ENCODE peak calls at places on chromosomes 7 and 10, in six cellular contexts. I is HepG2, O is fibroblast of lung, E is mammary epithelial cell, J is neuronal stem cell, N is K562. K is an unnamed sample.

GRCh38 chr7:157575181-157575580 is 238.4 kb downstream of the DNAJB6 start:
- DNase-seq in I (no peak), O (no peak), E (no peak), J (no peak), N (no peak), K (no peak)

GRCh38 chr7:49255061-49255460 is 330.7 kb downstream of the CDC14C start:
- DNase-seq in I (no peak), O (peak), E (peak), J (no peak), N (no peak), K (peak)

GRCh38 chr7:134298902-134299683 is 17.6 kb downstream of the SLC35B4 start:
- DNase-seq in I (no peak), O (peak), E (no peak), J (no peak), N (no peak), K (peak)

GRCh38 chr7:126483972-126484371 is 768.8 kb downstream of the GRM8 start:
- DNase-seq in I (no peak), O (no peak), E (no peak), J (no peak), N (no peak), K (no peak)

GRCh38 chr7:90262438-90262837 is 17.5 kb downstream of the CFAP69 start:
- DNase-seq in I (no peak), O (peak), E (peak), J (no peak), N (peak), K (no peak)

GRCh38 chr7:3120513-3120912 is 76.8 kb upstream of the CARD11 start:
- DNase-seq in I (no peak), O (no peak), E (no peak), J (no peak), N (peak), K (no peak)

GRCh38 chr10:17210361-17210760 is 8.9 kb upstream of the TRDMT1 start:
- DNase-seq in I (no peak), O (peak), E (no peak), J (no peak), N (no peak), K (no peak)

GRCh38 chr10:86163522-86164215 is 202.9 kb downstream of the GRID1 start:
- DNase-seq in I (peak), O (no peak), E (no peak), J (no peak), N (no peak), K (no peak)

GRCh38 chr10:71323407-71323806 is 4.3 kb downstream of the SLC29A3 start:
- DNase-seq in I (peak), O (peak), E (no peak), J (no peak), N (peak), K (no peak)

GRCh38 chr10:17026686-17027485 is 102.7 kb downstream of the CUBN start:
- DNase-seq in I (no peak), O (peak), E (peak), J (no peak), N (no peak), K (no peak)

GRCh38 chr7:66296001-66296521 is 90.9 kb downstream of the TPST1 start:
- DNase-seq in I (no peak), O (peak), E (no peak), J (no peak), N (no peak), K (peak)

GRCh38 chr7:40969641-40970040 is 733.2 kb downstream of the INHBA start:
- DNase-seq in I (no peak), O (no peak), E (no peak), J (no peak), N (no peak), K (no peak)

GRCh38 chr10:123583639-123584418 is 82.3 kb upstream of the GPR26 start:
- DNase-seq in I (peak), O (peak), E (peak), J (peak), N (peak), K (peak)

GRCh38 chr10:95392711-95393164 is 101.9 kb upstream of the PDLIM1 start:
- DNase-seq in I (no peak), O (no peak), E (no peak), J (no peak), N (no peak), K (no peak)

GRCh38 chr7:45993621-45994020 is 72.5 kb upstream of the IGFBP3 start:
- DNase-seq in I (no peak), O (no peak), E (peak), J (no peak), N (no peak), K (no peak)

GRCh38 chr7:66679633-66679980 is 50.9 kb downstream of the KCTD7 start:
- DNase-seq in I (no peak), O (no peak), E (no peak), J (no peak), N (no peak), K (no peak)

GRCh38 chr10:29471483-29471859 is 163.3 kb downstream of the SVIL start:
- DNase-seq in I (no peak), O (peak), E (peak), J (no peak), N (no peak), K (peak)

GRCh38 chr7:22127835-22128527 is 182.3 kb upstream of the CDCA7L start:
- DNase-seq in I (no peak), O (no peak), E (no peak), J (no peak), N (no peak), K (no peak)

GRCh38 chr7:79293655-79294142 is 159.8 kb downstream of the MAGI2 start:
- DNase-seq in I (peak), O (peak), E (peak), J (no peak), N (no peak), K (peak)

GRCh38 chr10:131786756-131787605 is 113.8 kb upstream of the PPP2R2D start:
- DNase-seq in I (no peak), O (peak), E (peak), J (peak), N (peak), K (peak)

GRCh38 chr7:138004046-138004445 is 2.2 kb upstream of the CREB3L2 start:
- DNase-seq in I (no peak), O (no peak), E (no peak), J (no peak), N (no peak), K (no peak)

GRCh38 chr10:50937230-50937907 is 51.9 kb upstream of the A1CF start:
- DNase-seq in I (peak), O (peak), E (peak), J (no peak), N (peak), K (peak)

GRCh38 chr7:1939434-1940401 is 269.6 kb downstream of the ELFN1 start:
- DNase-seq in I (no peak), O (no peak), E (peak), J (no peak), N (no peak), K (no peak)

GRCh38 chr10:35336921-35337741 is 822 bp downstream of the CCNY start:
- DNase-seq in I (peak), O (peak), E (peak), J (peak), N (no peak), K (peak)

GRCh38 chr10:95278061-95278988 is 12.5 kb downstream of the PDLIM1 start:
- DNase-seq in I (peak), O (peak), E (no peak), J (no peak), N (no peak), K (peak)

GRCh38 chr7:155829796-155830470 is 17.7 kb upstream of the SHH start:
- DNase-seq in I (no peak), O (no peak), E (no peak), J (no peak), N (no peak), K (no peak)

DNA sequence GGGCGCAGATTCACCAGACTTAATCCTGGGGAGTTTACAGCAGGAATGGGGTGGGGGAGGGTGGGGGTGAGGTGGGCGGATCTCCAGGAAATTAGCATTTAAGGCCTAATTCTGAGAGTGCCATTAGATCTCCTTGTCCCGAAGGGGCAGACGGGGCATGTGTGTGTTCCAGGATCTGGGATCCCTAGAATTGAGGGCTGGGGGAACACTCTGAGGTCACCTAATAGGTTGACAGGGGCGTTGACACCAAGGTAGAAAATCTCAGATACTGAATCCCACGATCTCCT is 9.4 kb upstream of the EPHB4 start:
- DNase-seq in I (no peak), O (no peak), E (no peak), J (no peak), N (peak), K (no peak)
- H2AFZ ChIP-seq in I (no peak), O (peak), E (peak), J (peak), N (peak), K (peak)

GRCh38 chr7:93055543-93056107 is 62.2 kb downstream of the SAMD9 start:
- DNase-seq in I (peak), O (peak), E (peak), J (no peak), N (peak), K (peak)
- H3K4me2 ChIP-seq in I (no peak), O (no peak), E (no peak), J (no peak), N (no peak), K (no peak)

GRCh38 chr10:117502421-117503169 is 40.0 kb upstream of the EMX2 start:
- DNase-seq in I (no peak), O (no peak), E (no peak), J (no peak), N (no peak), K (no peak)
- H3K4me3 ChIP-seq in I (no peak), O (no peak), E (no peak), J (no peak), N (no peak), K (no peak)

DNA sequence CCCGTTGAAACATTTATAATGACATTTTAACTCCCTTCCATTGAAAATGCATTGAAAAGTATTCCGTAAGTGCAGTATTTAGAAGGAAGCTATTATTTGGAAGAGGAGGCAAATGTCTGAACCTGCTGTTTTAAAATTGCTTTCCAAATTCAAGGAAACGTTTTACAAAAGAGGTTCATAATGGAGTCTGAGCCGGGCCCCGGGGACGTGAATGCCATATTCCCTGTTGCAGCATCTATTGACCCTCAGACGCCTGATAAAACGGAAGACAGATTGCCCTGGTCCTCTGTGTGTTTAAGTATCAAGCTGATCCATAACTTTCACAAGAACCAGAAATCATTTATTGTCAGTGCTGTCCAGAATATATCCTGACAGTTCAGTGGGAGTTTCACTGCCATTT is 435.8 kb upstream of the PFKP start:
- DNase-seq in I (no peak), O (no peak), E (no peak), J (no peak), N (no peak), K (no peak)
- H2AFZ ChIP-seq in I (no peak), O (no peak), E (no peak), J (no peak), N (no peak), K (no peak)

GRCh38 chr7:102289051-102289450 is 2.4 kb downstream of the SH2B2 start:
- DNase-seq in I (no peak), O (no peak), E (no peak), J (no peak), N (no peak), K (no peak)

GRCh38 chr7:102287465-102288146 is 938 bp downstream of the SH2B2 start:
- DNase-seq in I (no peak), O (no peak), E (peak), J (no peak), N (no peak), K (no peak)

GRCh38 chr7:102287082-102287464 is 405 bp downstream of the SH2B2 start:
- DNase-seq in I (no peak), O (no peak), E (no peak), J (peak), N (peak), K (no peak)

GRCh38 chr7:102286237-102287081 is at the start of gene SH2B2:
- DNase-seq in I (peak), O (peak), E (peak), J (peak), N (peak), K (peak)

DNA sequence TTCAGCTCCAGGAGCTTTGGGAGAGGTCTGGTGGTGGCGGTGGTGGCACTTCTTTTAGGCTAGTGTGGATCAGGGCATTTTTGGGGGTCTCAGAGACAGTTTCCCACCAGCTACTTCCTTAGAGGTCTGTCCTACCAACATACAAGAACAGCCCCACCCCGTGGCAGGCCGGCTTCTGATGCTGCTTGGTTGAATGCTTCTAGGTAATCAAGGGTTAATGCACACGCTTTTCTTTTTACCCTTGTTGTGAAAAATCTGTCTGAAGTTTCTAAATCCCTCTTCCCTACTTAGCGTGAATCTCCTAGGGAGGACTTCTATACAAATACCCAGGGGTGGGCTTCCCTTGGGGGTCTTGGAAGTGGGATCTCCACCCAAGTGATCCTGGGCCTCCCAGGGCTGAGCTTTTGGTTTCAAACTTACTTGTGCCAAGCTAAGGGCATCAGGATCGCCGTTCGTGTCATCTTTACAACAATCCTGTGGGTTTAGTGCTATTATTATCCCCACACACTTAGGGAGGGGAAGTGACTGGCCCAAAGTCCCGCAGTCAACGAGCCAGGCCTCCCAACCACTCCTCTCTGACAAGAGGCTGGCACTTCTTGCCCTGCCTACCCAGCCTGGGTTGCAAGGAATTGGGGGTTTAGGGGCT is 1.7 kb downstream of the SH2B2 start:
- DNase-seq in I (no peak), O (no peak), E (no peak), J (no peak), N (no peak), K (no peak)
- H3K4me2 ChIP-seq in I (peak), O (peak), E (no peak), J (peak), N (no peak), K (peak)

DNA sequence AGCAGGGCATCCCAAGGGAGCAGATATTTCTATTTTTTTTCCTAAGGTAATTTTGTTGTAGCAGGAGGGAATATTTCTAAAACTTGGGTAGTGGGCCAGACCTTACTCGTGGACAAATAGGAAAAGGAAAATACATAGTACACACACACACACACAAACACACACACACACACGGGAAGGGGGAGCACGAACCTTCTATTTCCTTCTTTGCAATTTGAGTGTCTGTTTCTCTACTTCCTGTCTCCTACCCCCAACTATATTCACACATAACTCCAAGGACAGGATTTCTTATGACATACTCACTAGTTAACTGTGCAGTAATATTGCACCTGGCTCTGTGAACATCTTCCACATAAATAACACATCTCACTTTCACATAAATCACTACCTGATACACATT is 4.4 kb downstream of the LDB1 start:
- DNase-seq in I (no peak), O (no peak), E (no peak), J (no peak), N (no peak), K (no peak)
- H3K4me3 ChIP-seq in I (no peak), O (no peak), E (no peak), J (no peak), N (no peak), K (no peak)

GRCh38 chr7:24125765-24126164 is 158.2 kb upstream of the NPY start:
- DNase-seq in I (no peak), O (no peak), E (no peak), J (no peak), N (no peak), K (no peak)

GRCh38 chr7:24127930-24128329 is 156.1 kb upstream of the NPY start:
- DNase-seq in I (no peak), O (no peak), E (no peak), J (no peak), N (no peak), K (no peak)

GRCh38 chr7:24133691-24134090 is 150.3 kb upstream of the NPY start:
- DNase-seq in I (no peak), O (no peak), E (no peak), J (no peak), N (no peak), K (no peak)

GRCh38 chr7:24134535-24134934 is 149.5 kb upstream of the NPY start:
- DNase-seq in I (no peak), O (no peak), E (no peak), J (no peak), N (no peak), K (no peak)

GRCh38 chr7:24129597-24129996 is 154.4 kb upstream of the NPY start:
- DNase-seq in I (no peak), O (peak), E (peak), J (no peak), N (no peak), K (peak)
- H2AFZ ChIP-seq in I (no peak), O (no peak), E (no peak), J (no peak), N (no peak), K (no peak)

GRCh38 chr7:117470777-117471176 is 9.0 kb upstream of the CFTR start:
- DNase-seq in I (no peak), O (no peak), E (no peak), J (no peak), N (no peak), K (no peak)
- H3K4me2 ChIP-seq in I (no peak), O (no peak), E (no peak), J (no peak), N (no peak), K (no peak)

GRCh38 chr10:4371691-4372295 is 454.2 kb upstream of the AKR1E2 start:
- DNase-seq in I (no peak), O (peak), E (no peak), J (no peak), N (no peak), K (peak)
- H3K4me3 ChIP-seq in I (no peak), O (no peak), E (no peak), J (no peak), N (no peak), K (no peak)

DNA sequence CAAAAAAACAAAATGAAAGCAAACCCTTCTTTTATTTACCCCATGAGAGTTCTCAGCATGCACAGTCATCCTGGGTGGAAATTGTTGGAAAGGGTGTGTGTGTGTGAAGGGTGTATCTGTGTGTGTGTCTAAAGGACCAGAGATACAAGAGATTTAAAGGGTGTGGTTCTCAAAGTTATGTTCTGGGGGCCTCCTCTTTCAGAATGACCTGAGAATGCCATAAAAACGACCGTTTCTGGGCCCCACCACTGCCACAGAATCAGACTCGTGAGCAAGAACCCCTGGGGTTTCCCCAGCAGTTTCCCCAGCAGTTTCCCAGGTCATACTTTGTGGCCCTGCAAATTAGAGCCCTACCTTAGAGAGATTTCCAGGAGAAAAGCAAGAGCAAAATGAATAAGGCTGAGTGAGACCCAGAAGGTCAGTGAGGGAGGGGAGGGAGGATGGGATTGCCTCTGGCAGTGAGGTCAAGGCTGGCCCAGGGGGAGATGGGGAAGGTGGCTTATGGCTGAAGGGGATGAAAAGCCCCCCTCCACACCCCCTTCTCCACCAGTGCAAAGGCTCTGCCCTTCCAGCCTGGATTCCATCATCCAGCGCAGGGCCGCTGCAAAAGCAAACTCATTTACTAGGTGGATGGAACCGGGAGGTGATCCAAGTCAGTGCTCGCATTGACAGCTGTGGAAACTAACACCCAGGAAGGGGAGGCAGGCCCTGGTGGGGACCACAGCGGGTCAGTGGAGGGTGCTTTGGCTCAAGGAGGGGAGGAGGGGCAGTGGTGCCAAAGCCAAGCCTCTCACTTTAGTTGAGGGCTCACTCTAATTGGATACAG is 10.2 kb downstream of the PYROXD2 start:
- DNase-seq in I (no peak), O (peak), E (peak), J (no peak), N (no peak), K (peak)
- H2AFZ ChIP-seq in I (no peak), O (no peak), E (no peak), J (no peak), N (peak), K (peak)